ENCODE peak calls at places on chromosomes 7 and 10, in nine cellular contexts. One of them, this sample, is unnamed.

GRCh38 chr7:77281780-77282478 is 82.3 kb upstream of the FGL2 start:
- DNase-seq in putamen: no peak
- DNase-seq in activated CD4-positive, alpha-beta T cell treated with anti-CD3 and anti-CD28 coated beads, Interleukin-2, amount 10 ng/mL, durations not matched to agents 7 days and 5 days: no peak
- DNase-seq in heart left ventricle: peak
- DNase-seq in NCI-H2081: no peak
- DNase-seq in ELR: no peak
- DNase-seq in HTR-8/SVneo: no peak
- DNase-seq in iris pigment epithelial cell: no peak
- DNase-seq in activated T-helper 9 cell treated with anti-CD3 and anti-CD28 coated beads, Interleukin-2, amount 50 U/mL, for 16 hours: no peak
- DNase-seq in this sample: no peak

GRCh38 chr7:71444130-71444529 is 312.2 kb downstream of the GALNT17 start:
- DNase-seq in ELR: no peak
- DNase-seq in iris pigment epithelial cell: no peak
- DNase-seq in activated T-helper 9 cell treated with anti-CD3 and anti-CD28 coated beads, Interleukin-2, amount 50 U/mL, for 16 hours: no peak
- DNase-seq in NCI-H2081: no peak
- DNase-seq in heart left ventricle: no peak
- DNase-seq in HTR-8/SVneo: no peak
- DNase-seq in activated CD4-positive, alpha-beta T cell treated with anti-CD3 and anti-CD28 coated beads, Interleukin-2, amount 10 ng/mL, durations not matched to agents 7 days and 5 days: no peak
- DNase-seq in putamen: no peak
- DNase-seq in this sample: no peak

GRCh38 chr10:70775679-70776454 is 9.3 kb downstream of the TBATA start:
- DNase-seq in heart left ventricle: peak
- DNase-seq in putamen: no peak
- DNase-seq in HTR-8/SVneo: no peak
- DNase-seq in NCI-H2081: no peak
- DNase-seq in iris pigment epithelial cell: no peak
- DNase-seq in activated CD4-positive, alpha-beta T cell treated with anti-CD3 and anti-CD28 coated beads, Interleukin-2, amount 10 ng/mL, durations not matched to agents 7 days and 5 days: no peak
- DNase-seq in activated T-helper 9 cell treated with anti-CD3 and anti-CD28 coated beads, Interleukin-2, amount 50 U/mL, for 16 hours: no peak
- DNase-seq in ELR: no peak
- DNase-seq in this sample: no peak

GRCh38 chr10:74755273-74755672 is 71.1 kb upstream of the KAT6B start:
- DNase-seq in activated T-helper 9 cell treated with anti-CD3 and anti-CD28 coated beads, Interleukin-2, amount 50 U/mL, for 16 hours: no peak
- DNase-seq in putamen: no peak
- DNase-seq in ELR: no peak
- DNase-seq in HTR-8/SVneo: no peak
- DNase-seq in heart left ventricle: no peak
- DNase-seq in NCI-H2081: no peak
- DNase-seq in activated CD4-positive, alpha-beta T cell treated with anti-CD3 and anti-CD28 coated beads, Interleukin-2, amount 10 ng/mL, durations not matched to agents 7 days and 5 days: no peak
- DNase-seq in iris pigment epithelial cell: no peak
- DNase-seq in this sample: no peak

GRCh38 chr10:74738052-74738451 is 88.3 kb upstream of the KAT6B start:
- DNase-seq in NCI-H2081: no peak
- DNase-seq in ELR: no peak
- DNase-seq in heart left ventricle: no peak
- DNase-seq in activated T-helper 9 cell treated with anti-CD3 and anti-CD28 coated beads, Interleukin-2, amount 50 U/mL, for 16 hours: no peak
- DNase-seq in iris pigment epithelial cell: peak
- DNase-seq in activated CD4-positive, alpha-beta T cell treated with anti-CD3 and anti-CD28 coated beads, Interleukin-2, amount 10 ng/mL, durations not matched to agents 7 days and 5 days: no peak
- DNase-seq in HTR-8/SVneo: no peak
- DNase-seq in putamen: no peak
- DNase-seq in this sample: no peak

GRCh38 chr10:70811881-70812280 is 3.9 kb upstream of the SGPL1 start:
- DNase-seq in putamen: no peak
- DNase-seq in activated CD4-positive, alpha-beta T cell treated with anti-CD3 and anti-CD28 coated beads, Interleukin-2, amount 10 ng/mL, durations not matched to agents 7 days and 5 days: no peak
- DNase-seq in iris pigment epithelial cell: no peak
- DNase-seq in heart left ventricle: no peak
- DNase-seq in HTR-8/SVneo: no peak
- DNase-seq in ELR: no peak
- DNase-seq in NCI-H2081: no peak
- DNase-seq in activated T-helper 9 cell treated with anti-CD3 and anti-CD28 coated beads, Interleukin-2, amount 50 U/mL, for 16 hours: no peak
- DNase-seq in this sample: no peak

GRCh38 chr10:125006921-125007391 is 65.0 kb downstream of the ZRANB1 start:
- DNase-seq in ELR: no peak
- DNase-seq in heart left ventricle: no peak
- DNase-seq in iris pigment epithelial cell: peak
- DNase-seq in putamen: no peak
- DNase-seq in NCI-H2081: no peak
- DNase-seq in activated CD4-positive, alpha-beta T cell treated with anti-CD3 and anti-CD28 coated beads, Interleukin-2, amount 10 ng/mL, durations not matched to agents 7 days and 5 days: no peak
- DNase-seq in HTR-8/SVneo: no peak
- DNase-seq in activated T-helper 9 cell treated with anti-CD3 and anti-CD28 coated beads, Interleukin-2, amount 50 U/mL, for 16 hours: no peak
- DNase-seq in this sample: no peak

GRCh38 chr10:98361131-98361633 is 53.8 kb downstream of the PYROXD2 start:
- DNase-seq in iris pigment epithelial cell: peak
- DNase-seq in putamen: peak
- DNase-seq in NCI-H2081: no peak
- DNase-seq in activated CD4-positive, alpha-beta T cell treated with anti-CD3 and anti-CD28 coated beads, Interleukin-2, amount 10 ng/mL, durations not matched to agents 7 days and 5 days: no peak
- DNase-seq in heart left ventricle: peak
- DNase-seq in activated T-helper 9 cell treated with anti-CD3 and anti-CD28 coated beads, Interleukin-2, amount 50 U/mL, for 16 hours: no peak
- DNase-seq in HTR-8/SVneo: peak
- DNase-seq in ELR: peak
- DNase-seq in this sample: no peak

GRCh38 chr10:31648966-31649365 is 279.7 kb downstream of the ARHGAP12 start:
- DNase-seq in ELR: no peak
- DNase-seq in activated T-helper 9 cell treated with anti-CD3 and anti-CD28 coated beads, Interleukin-2, amount 50 U/mL, for 16 hours: no peak
- DNase-seq in NCI-H2081: no peak
- DNase-seq in putamen: no peak
- DNase-seq in activated CD4-positive, alpha-beta T cell treated with anti-CD3 and anti-CD28 coated beads, Interleukin-2, amount 10 ng/mL, durations not matched to agents 7 days and 5 days: no peak
- DNase-seq in heart left ventricle: no peak
- DNase-seq in HTR-8/SVneo: no peak
- DNase-seq in iris pigment epithelial cell: no peak
- DNase-seq in this sample: no peak

This sample was measured in NCI-H1694.